ENCODE peak calls at places on chromosomes 2 and 18, in nine cellular contexts. A is KG1; E is OCI-LY7; V is anterior cingulate cortex; P is ACHN; W is keratinocyte; S is heart left ventricle; G is stimulated activated CD4-positive, alpha-beta T cell treated with anti-CD3 and anti-CD28 coated beads, Interleukin-1b, Interleukin-23, amount 100 ng/mL, for 24 hours; J is vagina. B is an unnamed sample.

GRCh38 chr2:101386599-101387150 is 628 bp downstream of the CREG2 start:
- DNase-seq in A (no peak), E (no peak), V (no peak), P (no peak), W (no peak), S (no peak), G (no peak), J (no peak), B (no peak)

GRCh38 chr18:74252032-74252380 is 39.8 kb downstream of the CYB5A start:
- DNase-seq in A (no peak), E (no peak), V (no peak), P (no peak), W (no peak), S (no peak), G (no peak), J (no peak), B (no peak)

GRCh38 chr2:60998628-60999545 is 18.6 kb upstream of the PEX13 start:
- DNase-seq in A (peak), E (peak), V (no peak), P (peak), W (no peak), S (no peak), G (no peak), J (no peak), B (no peak)

GRCh38 chr18:24293254-24293653 is 104.4 kb downstream of the OSBPL1A start:
- DNase-seq in A (no peak), E (no peak), V (no peak), P (no peak), W (no peak), S (no peak), G (no peak), J (no peak), B (no peak)

GRCh38 chr18:25669741-25670140 is 317.8 kb upstream of the ZNF521 start:
- DNase-seq in A (no peak), E (no peak), V (no peak), P (peak), W (no peak), S (no peak), G (no peak), J (no peak), B (no peak)

GRCh38 chr18:55778731-55779460 is 190.9 kb upstream of the TCF4 start:
- DNase-seq in A (peak), E (no peak), V (no peak), P (no peak), W (peak), S (no peak), G (no peak), J (no peak), B (no peak)

GRCh38 chr2:195658541-195658890 is 1.5 kb downstream of the SLC39A10 start:
- DNase-seq in A (no peak), E (no peak), V (no peak), P (peak), W (no peak), S (no peak), G (no peak), J (no peak), B (no peak)

GRCh38 chr18:48580066-48580465 is 41.2 kb downstream of the CTIF start:
- DNase-seq in A (no peak), E (no peak), V (no peak), P (no peak), W (no peak), S (no peak), G (no peak), J (no peak), B (no peak)

GRCh38 chr2:140586379-140586778 is 1544.4 kb downstream of the LRP1B start:
- DNase-seq in A (peak), E (peak), V (no peak), P (peak), W (no peak), S (no peak), G (no peak), J (no peak), B (no peak)

GRCh38 chr2:219386532-219387280 is 1.0 kb downstream of the DNPEP start:
- DNase-seq in A (no peak), E (peak), V (no peak), P (no peak), W (no peak), S (no peak), G (no peak), J (no peak), B (no peak)

GRCh38 chr18:11324510-11324909 is 175.1 kb upstream of the PIEZO2 start:
- DNase-seq in A (no peak), E (no peak), V (no peak), P (no peak), W (no peak), S (no peak), G (no peak), J (no peak), B (no peak)

GRCh38 chr2:207698303-207698702 is 13.1 kb upstream of the CCNYL1 start:
- DNase-seq in A (no peak), E (no peak), V (no peak), P (no peak), W (no peak), S (no peak), G (no peak), J (no peak), B (no peak)

GRCh38 chr2:74632209-74632938 is 15.8 kb downstream of the M1AP start:
- DNase-seq in A (no peak), E (no peak), V (no peak), P (peak), W (no peak), S (no peak), G (no peak), J (no peak), B (no peak)

GRCh38 chr2:226211439-226211838 is 588.2 kb downstream of the IRS1 start:
- DNase-seq in A (no peak), E (no peak), V (no peak), P (peak), W (peak), S (no peak), G (no peak), J (no peak), B (no peak)

GRCh38 chr18:33652645-33653044 is 74.6 kb downstream of the ASXL3 start:
- DNase-seq in A (no peak), E (no peak), V (no peak), P (no peak), W (no peak), S (no peak), G (no peak), J (no peak), B (no peak)

GRCh38 chr2:49288113-49288710 is 133.9 kb upstream of the FSHR start:
- DNase-seq in A (no peak), E (no peak), V (peak), P (no peak), W (no peak), S (no peak), G (no peak), J (no peak), B (no peak)

B was measured in caudate nucleus.